ENCODE peak calls at places on chromosomes 3 and 15, in seven cellular contexts. D is NCI-H1417; S is stimulated activated CD4-positive, alpha-beta T cell treated with anti-CD3 and anti-CD28 coated beads, Interleukin-2, amount 100 ng/mL, for 48 hours; Z is fibroblast of pulmonary artery; R is NCI-H1436; Y is globus pallidus; F is activated T-helper 9 cell treated with anti-CD3 and anti-CD28 coated beads, Interleukin-2, amount 50 U/mL, for 16 hours. J is an unnamed sample.
A peak's percentile ranks its signal among the peaks of the same experiment; 100 is the strongest.

GRCh38 chr3:30730967-30731366 is 124.6 kb downstream of the TGFBR2 start:
- DNase-seq in F (no peak), Y (no peak), D (no peak), R (no peak), S (no peak), Z (no peak), J (no peak)

GRCh38 chr3:194738254-194739093 is 52.8 kb downstream of the FAM43A start:
- DNase-seq in R (no peak), Z (peak; percentile 76), Y (peak; percentile 87), F (no peak), S (no peak), D (no peak), J (peak; percentile 9)

GRCh38 chr3:173993299-173993698 is 595.8 kb downstream of the NLGN1 start:
- DNase-seq in S (no peak), R (peak; percentile 6), F (no peak), Z (peak; percentile 49), Y (peak; percentile 57), D (no peak), J (peak; percentile 20)

GRCh38 chr3:12967751-12968209 is 105.4 kb downstream of the IQSEC1 start:
- DNase-seq in S (peak; percentile 80), Z (peak; percentile 90), R (no peak), Y (peak; percentile 91), F (peak; percentile 86), D (peak; percentile 45), J (no peak)

GRCh38 chr15:99485992-99486370 is 79.8 kb upstream of the MEF2A start:
- DNase-seq in R (no peak), Y (no peak), Z (no peak), D (no peak), F (no peak), S (no peak), J (no peak)

GRCh38 chr15:89673162-89673506 is 6.0 kb downstream of the PLIN1 start:
- DNase-seq in Z (peak; percentile 31), R (peak; percentile 49), Y (no peak), F (no peak), S (peak; percentile 18), D (no peak), J (no peak)

GRCh38 chr3:111717601-111718000 is 122.5 kb upstream of the ZBED2 start:
- DNase-seq in D (peak; percentile 81), Z (peak; percentile 93), F (peak; percentile 55), R (peak; percentile 86), S (peak; percentile 49), Y (peak; percentile 76), J (peak; percentile 74)

GRCh38 chr15:42375941-42376340 is 16.6 kb downstream of the CAPN3 start:
- DNase-seq in S (no peak), Z (no peak), R (no peak), Y (no peak), F (no peak), D (peak; percentile 29), J (no peak)

GRCh38 chr3:11514191-11514770 is 129.4 kb downstream of the VGLL4 start:
- DNase-seq in F (no peak), Z (peak; percentile 86), S (no peak), Y (no peak), D (no peak), R (no peak), J (peak; percentile 72)

GRCh38 chr3:197038604-197039003 is 9.0 kb upstream of the MELTF start:
- DNase-seq in R (no peak), F (no peak), D (no peak), S (no peak), Y (no peak), Z (no peak), J (no peak)

GRCh38 chr3:52351762-52352055 is 35.6 kb downstream of the DNAH1 start:
- DNase-seq in F (no peak), R (no peak), S (no peak), Z (no peak), D (no peak), Y (no peak), J (no peak)

GRCh38 chr3:46187876-46188275 is 20.2 kb downstream of the CCR1 start:
- DNase-seq in Y (no peak), F (no peak), D (no peak), R (no peak), S (no peak), Z (no peak), J (peak; percentile 81)

GRCh38 chr3:38723569-38724391 is 74.3 kb upstream of the SCN5A start:
- DNase-seq in D (peak; percentile 41), Y (no peak), S (no peak), F (no peak), R (no peak), Z (no peak), J (no peak)

J was measured in HS-5.